ENCODE peak calls at places on chromosomes 3 and 15, in eight cellular contexts. M, K, B, A, U, L, W and Z are unnamed samples.

GRCh38 chr15:100601628-100602063 is 338 bp downstream of the LINS1 start:
- DNase-seq in U (no peak), W (no peak), L (no peak), M (no peak), A (no peak), B (peak; percentile 1), K (no peak), Z (no peak)

GRCh38 chr3:38617586-38617985 is 31.9 kb downstream of the SCN5A start:
- DNase-seq in U (no peak), L (no peak), B (no peak), K (no peak), A (no peak), W (no peak), M (no peak), Z (no peak)

GRCh38 chr15:63089260-63090043 is 32.2 kb upstream of the LACTB start:
- DNase-seq in M (no peak), U (peak; percentile 96), W (no peak), A (no peak), K (peak; percentile 83), L (no peak), B (peak; percentile 27), Z (peak; percentile 57)

GRCh38 chr3:130414457-130414856 is 69.0 kb downstream of the COL6A5 start:
- DNase-seq in K (no peak), W (no peak), B (no peak), M (no peak), U (no peak), L (no peak), A (no peak), Z (no peak)

GRCh38 chr15:70321106-70321809 is 223.5 kb upstream of the TLE3 start:
- DNase-seq in A (no peak), W (no peak), U (no peak), K (no peak), L (no peak), M (no peak), B (no peak), Z (no peak)

GRCh38 chr15:96123630-96124187 is 206.8 kb upstream of the NR2F2 start:
- DNase-seq in M (no peak), A (no peak), U (no peak), L (no peak), K (no peak), B (no peak), W (no peak), Z (no peak)

GRCh38 chr3:186929676-186930075 is 650 bp upstream of the ST6GAL1 start:
- DNase-seq in A (no peak), B (no peak), M (no peak), L (no peak), W (no peak), U (no peak), K (no peak), Z (no peak)

GRCh38 chr3:38005076-38006020 is 14.8 kb downstream of the VILL start:
- DNase-seq in K (no peak), L (no peak), M (no peak), U (peak; percentile 29), A (no peak), B (no peak), W (no peak), Z (peak; percentile 62)

GRCh38 chr3:172542999-172543398 is 19.8 kb upstream of the TNFSF10 start:
- DNase-seq in L (no peak), M (no peak), K (no peak), B (no peak), W (no peak), U (peak; percentile 66), A (no peak), Z (no peak)

GRCh38 chr3:123807820-123808219 is 76.3 kb downstream of the MYLK start:
- DNase-seq in L (peak; percentile 59), B (no peak), M (no peak), A (no peak), K (no peak), U (peak; percentile 49), W (peak; percentile 64), Z (no peak)

GRCh38 chr15:85457392-85457968 is 77.1 kb downstream of the AKAP13 start:
- DNase-seq in W (no peak), B (no peak), U (no peak), L (no peak), M (no peak), K (no peak), A (no peak), Z (no peak)

GRCh38 chr3:124752051-124752450 is 21.8 kb downstream of the UMPS start:
- DNase-seq in B (no peak), L (no peak), U (no peak), W (no peak), A (no peak), M (no peak), K (no peak), Z (no peak)

GRCh38 chr15:78425643-78426042 is 12.4 kb upstream of the IREB2 start:
- DNase-seq in K (no peak), U (no peak), W (no peak), L (no peak), A (no peak), M (no peak), B (no peak), Z (no peak)

GRCh38 chr3:65915477-65915876 is 123.2 kb downstream of the MAGI1 start:
- DNase-seq in B (no peak), W (no peak), L (no peak), A (no peak), U (no peak), M (no peak), K (no peak), Z (no peak)

GRCh38 chr3:65919841-65920240 is 118.9 kb downstream of the MAGI1 start:
- DNase-seq in L (no peak), W (no peak), U (peak; percentile 95), M (no peak), K (no peak), A (no peak), B (no peak), Z (no peak)

GRCh38 chr3:65914032-65914739 is 124.5 kb downstream of the MAGI1 start:
- DNase-seq in U (no peak), L (no peak), B (peak; percentile 31), K (no peak), W (no peak), A (no peak), M (no peak), Z (no peak)

GRCh38 chr3:65912647-65913046 is 126.1 kb downstream of the MAGI1 start:
- DNase-seq in M (no peak), A (no peak), B (no peak), W (no peak), U (no peak), K (no peak), L (no peak), Z (no peak)

GRCh38 chr3:65914740-65915366 is 123.9 kb downstream of the MAGI1 start:
- DNase-seq in W (no peak), U (no peak), K (no peak), A (no peak), B (peak; percentile 47), M (no peak), L (no peak), Z (no peak)
- TF ChIP-seq CTCF in W (peak; percentile 59), U (peak; percentile 11), K (no peak), A (no peak), B (peak; percentile 32), M (no peak), L (no peak), Z (no peak)

DNA sequence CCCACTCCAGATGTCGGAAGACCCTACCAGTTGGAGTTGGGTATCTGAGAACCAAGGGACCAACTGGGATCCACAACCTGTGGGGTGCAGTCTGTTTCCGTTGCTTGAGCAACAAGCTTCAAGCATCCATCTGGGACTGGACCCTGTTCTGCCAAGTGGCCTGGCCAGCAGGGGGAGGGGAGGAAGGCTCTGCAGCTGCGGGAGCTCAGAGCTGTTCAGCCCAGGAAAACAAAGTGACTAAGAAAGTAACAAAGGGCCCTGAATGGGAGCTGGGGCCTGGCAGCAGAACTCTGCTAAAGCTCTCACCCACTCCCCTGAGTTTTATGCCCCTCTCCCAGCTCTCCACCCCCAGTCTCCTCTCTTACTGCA is 2.7 kb downstream of the TYRO3 start:
- DNase-seq in K (no peak), B (peak; percentile 18), A (no peak), L (peak; percentile 86), U (peak; percentile 70), M (no peak), W (no peak), Z (peak; percentile 61)
- TF ChIP-seq CTCF in K (peak; percentile 24), B (no peak), A (no peak), L (no peak), U (peak; percentile 37), M (no peak), W (no peak), Z (no peak)

GRCh38 chr15:58770857-58771620 is at the start of gene MINDY2:
- DNase-seq in A (peak; percentile 81), B (peak; percentile 99), U (peak; percentile 99), W (peak; percentile 96), K (peak; percentile 94), L (peak; percentile 98), M (peak; percentile 94), Z (peak; percentile 97)

GRCh38 chr15:58773024-58773423 is 1.9 kb downstream of the MINDY2 start:
- DNase-seq in U (no peak), L (no peak), W (no peak), M (no peak), K (no peak), B (no peak), A (no peak), Z (no peak)

GRCh38 chr15:58766290-58766689 is 4.8 kb upstream of the MINDY2 start:
- DNase-seq in K (no peak), U (no peak), W (no peak), L (no peak), B (no peak), A (no peak), M (no peak), Z (no peak)

GRCh38 chr15:58771621-58772235 is 626 bp downstream of the MINDY2 start:
- DNase-seq in L (no peak), B (no peak), K (no peak), A (no peak), M (no peak), W (peak; percentile 17), U (no peak), Z (peak; percentile 25)

GRCh38 chr15:58770519-58770856 is 614 bp upstream of the MINDY2 start:
- DNase-seq in W (peak; percentile 49), A (no peak), B (no peak), U (peak; percentile 95), M (no peak), K (no peak), L (no peak), Z (no peak)
- TF ChIP-seq CTCF in W (no peak), A (peak; percentile 9), B (no peak), U (peak; percentile 18), M (no peak), K (no peak), L (no peak), Z (no peak)

GRCh38 chr3:132253262-132253878 is 63.8 kb upstream of the ACP3 start:
- DNase-seq in K (no peak), U (peak; percentile 53), L (no peak), B (peak; percentile 79), M (no peak), A (no peak), W (no peak), Z (peak; percentile 19)
- TF ChIP-seq CTCF in K (peak; percentile 87), U (peak; percentile 89), L (peak; percentile 29), B (peak; percentile 78), M (peak; percentile 60), A (peak; percentile 67), W (peak; percentile 86), Z (peak; percentile 64)